ENCODE peak calls at places on chromosomes 6 and 20, in seven cellular contexts. One of them, this sample, is unnamed.

GRCh38 chr6:17278289-17279061 is 2.7 kb upstream of the RBM24 start:
- DNase-seq in HEK293T: no peak
- DNase-seq in HFFc6: peak
- DNase-seq in hepatocyte: no peak
- DNase-seq in NCI-H1092 treated with DMSO at 0.1 percent for 48 hours: no peak
- DNase-seq in activated gamma-delta T cell: no peak
- DNase-seq in CD8-positive, alpha-beta T cell: no peak
- DNase-seq in this sample: no peak

GRCh38 chr6:81756690-81757089 is 4.2 kb upstream of the TENT5A start:
- DNase-seq in HEK293T: no peak
- DNase-seq in HFFc6: no peak
- DNase-seq in hepatocyte: no peak
- DNase-seq in NCI-H1092 treated with DMSO at 0.1 percent for 48 hours: no peak
- DNase-seq in activated gamma-delta T cell: no peak
- DNase-seq in CD8-positive, alpha-beta T cell: no peak
- DNase-seq in this sample: no peak

GRCh38 chr6:124260337-124260736 is 456.7 kb downstream of the NKAIN2 start:
- DNase-seq in HEK293T: no peak
- DNase-seq in HFFc6: no peak
- DNase-seq in hepatocyte: no peak
- DNase-seq in NCI-H1092 treated with DMSO at 0.1 percent for 48 hours: no peak
- DNase-seq in activated gamma-delta T cell: no peak
- DNase-seq in CD8-positive, alpha-beta T cell: no peak
- DNase-seq in this sample: no peak

GRCh38 chr20:50575869-50576720 is 65.9 kb downstream of the PTPN1 start:
- DNase-seq in HEK293T: peak
- DNase-seq in HFFc6: peak
- DNase-seq in hepatocyte: peak
- DNase-seq in NCI-H1092 treated with DMSO at 0.1 percent for 48 hours: peak
- DNase-seq in activated gamma-delta T cell: peak
- DNase-seq in CD8-positive, alpha-beta T cell: peak
- DNase-seq in this sample: peak

GRCh38 chr20:1924910-1925861 is 30.0 kb downstream of the SIRPA start:
- DNase-seq in HEK293T: no peak
- DNase-seq in HFFc6: no peak
- DNase-seq in hepatocyte: no peak
- DNase-seq in NCI-H1092 treated with DMSO at 0.1 percent for 48 hours: no peak
- DNase-seq in activated gamma-delta T cell: no peak
- DNase-seq in CD8-positive, alpha-beta T cell: no peak
- DNase-seq in this sample: no peak

GRCh38 chr6:75691012-75691411 is 58.0 kb upstream of the MYO6 start:
- DNase-seq in HEK293T: no peak
- DNase-seq in HFFc6: no peak
- DNase-seq in hepatocyte: no peak
- DNase-seq in NCI-H1092 treated with DMSO at 0.1 percent for 48 hours: no peak
- DNase-seq in activated gamma-delta T cell: no peak
- DNase-seq in CD8-positive, alpha-beta T cell: no peak
- DNase-seq in this sample: no peak

GRCh38 chr6:110357696-110358535 is at the start of gene METTL24:
- DNase-seq in HEK293T: peak
- DNase-seq in HFFc6: no peak
- DNase-seq in hepatocyte: peak
- DNase-seq in NCI-H1092 treated with DMSO at 0.1 percent for 48 hours: no peak
- DNase-seq in activated gamma-delta T cell: no peak
- DNase-seq in CD8-positive, alpha-beta T cell: no peak
- DNase-seq in this sample: peak

GRCh38 chr20:3679749-3680700 is 1.8 kb downstream of the ADAM33 start:
- DNase-seq in HEK293T: no peak
- DNase-seq in HFFc6: peak
- DNase-seq in hepatocyte: peak
- DNase-seq in NCI-H1092 treated with DMSO at 0.1 percent for 48 hours: no peak
- DNase-seq in activated gamma-delta T cell: no peak
- DNase-seq in CD8-positive, alpha-beta T cell: no peak
- DNase-seq in this sample: no peak

GRCh38 chr6:6893701-6894100 is 214.1 kb upstream of the RREB1 start:
- DNase-seq in HEK293T: no peak
- DNase-seq in HFFc6: no peak
- DNase-seq in hepatocyte: no peak
- DNase-seq in NCI-H1092 treated with DMSO at 0.1 percent for 48 hours: no peak
- DNase-seq in activated gamma-delta T cell: no peak
- DNase-seq in CD8-positive, alpha-beta T cell: no peak
- DNase-seq in this sample: no peak

GRCh38 chr6:109706513-109706912 is 15.4 kb downstream of the FIG4 start:
- DNase-seq in HEK293T: no peak
- DNase-seq in HFFc6: no peak
- DNase-seq in hepatocyte: no peak
- DNase-seq in NCI-H1092 treated with DMSO at 0.1 percent for 48 hours: no peak
- DNase-seq in activated gamma-delta T cell: no peak
- DNase-seq in CD8-positive, alpha-beta T cell: no peak
- DNase-seq in this sample: no peak

GRCh38 chr6:157632821-157633220 is 190.2 kb upstream of the SNX9 start:
- DNase-seq in HEK293T: no peak
- DNase-seq in HFFc6: peak
- DNase-seq in hepatocyte: no peak
- DNase-seq in NCI-H1092 treated with DMSO at 0.1 percent for 48 hours: no peak
- DNase-seq in activated gamma-delta T cell: no peak
- DNase-seq in CD8-positive, alpha-beta T cell: no peak
- DNase-seq in this sample: no peak

GRCh38 chr20:23226612-23227265 is 123.9 kb upstream of the NXT1 start:
- DNase-seq in HEK293T: no peak
- DNase-seq in HFFc6: no peak
- DNase-seq in hepatocyte: no peak
- DNase-seq in NCI-H1092 treated with DMSO at 0.1 percent for 48 hours: no peak
- DNase-seq in activated gamma-delta T cell: no peak
- DNase-seq in CD8-positive, alpha-beta T cell: no peak
- DNase-seq in this sample: no peak

GRCh38 chr20:59495894-59496510 is 108.3 kb upstream of the PHACTR3 start:
- DNase-seq in HEK293T: peak
- DNase-seq in HFFc6: peak
- DNase-seq in hepatocyte: peak
- DNase-seq in NCI-H1092 treated with DMSO at 0.1 percent for 48 hours: peak
- DNase-seq in activated gamma-delta T cell: peak
- DNase-seq in CD8-positive, alpha-beta T cell: peak
- DNase-seq in this sample: peak

GRCh38 chr6:123415844-123416468 is 220.8 kb downstream of the TRDN start:
- DNase-seq in HEK293T: peak
- DNase-seq in HFFc6: peak
- DNase-seq in hepatocyte: peak
- DNase-seq in NCI-H1092 treated with DMSO at 0.1 percent for 48 hours: peak
- DNase-seq in activated gamma-delta T cell: no peak
- DNase-seq in CD8-positive, alpha-beta T cell: no peak
- DNase-seq in this sample: peak

GRCh38 chr6:111569951-111570350 is 35.7 kb downstream of the TRAF3IP2 start:
- DNase-seq in HEK293T: no peak
- DNase-seq in HFFc6: no peak
- DNase-seq in hepatocyte: no peak
- DNase-seq in NCI-H1092 treated with DMSO at 0.1 percent for 48 hours: no peak
- DNase-seq in activated gamma-delta T cell: no peak
- DNase-seq in CD8-positive, alpha-beta T cell: no peak
- DNase-seq in this sample: no peak

GRCh38 chr20:44758247-44759101 is 12.8 kb downstream of the KCNK15 start:
- DNase-seq in HEK293T: no peak
- DNase-seq in HFFc6: no peak
- DNase-seq in hepatocyte: no peak
- DNase-seq in NCI-H1092 treated with DMSO at 0.1 percent for 48 hours: no peak
- DNase-seq in activated gamma-delta T cell: no peak
- DNase-seq in CD8-positive, alpha-beta T cell: no peak
- DNase-seq in this sample: no peak

GRCh38 chr20:32493356-32493755 is 91.8 kb downstream of the NOL4L start:
- DNase-seq in HEK293T: no peak
- DNase-seq in HFFc6: no peak
- DNase-seq in hepatocyte: no peak
- DNase-seq in NCI-H1092 treated with DMSO at 0.1 percent for 48 hours: no peak
- DNase-seq in activated gamma-delta T cell: no peak
- DNase-seq in CD8-positive, alpha-beta T cell: no peak
- DNase-seq in this sample: no peak

GRCh38 chr20:39523405-39523804 is 561.3 kb downstream of the DHX35 start:
- DNase-seq in HEK293T: no peak
- DNase-seq in HFFc6: no peak
- DNase-seq in hepatocyte: no peak
- DNase-seq in NCI-H1092 treated with DMSO at 0.1 percent for 48 hours: no peak
- DNase-seq in activated gamma-delta T cell: no peak
- DNase-seq in CD8-positive, alpha-beta T cell: no peak
- DNase-seq in this sample: no peak

GRCh38 chr6:112851141-112851540 is 504.0 kb downstream of the RFPL4B start:
- DNase-seq in HEK293T: no peak
- DNase-seq in HFFc6: no peak
- DNase-seq in hepatocyte: peak
- DNase-seq in NCI-H1092 treated with DMSO at 0.1 percent for 48 hours: no peak
- DNase-seq in activated gamma-delta T cell: no peak
- DNase-seq in CD8-positive, alpha-beta T cell: no peak
- DNase-seq in this sample: no peak

GRCh38 chr6:112235956-112236355 is 18.4 kb downstream of the LAMA4 start:
- DNase-seq in HEK293T: no peak
- DNase-seq in HFFc6: peak
- DNase-seq in hepatocyte: no peak
- DNase-seq in NCI-H1092 treated with DMSO at 0.1 percent for 48 hours: no peak
- DNase-seq in activated gamma-delta T cell: no peak
- DNase-seq in CD8-positive, alpha-beta T cell: no peak
- DNase-seq in this sample: no peak

GRCh38 chr6:142885182-142885867 is 59.7 kb downstream of the HIVEP2 start:
- DNase-seq in HEK293T: peak
- DNase-seq in HFFc6: peak
- DNase-seq in hepatocyte: peak
- DNase-seq in NCI-H1092 treated with DMSO at 0.1 percent for 48 hours: no peak
- DNase-seq in activated gamma-delta T cell: no peak
- DNase-seq in CD8-positive, alpha-beta T cell: peak
- DNase-seq in this sample: no peak

GRCh38 chr6:144215402-144215931 is 65.2 kb downstream of the STX11 start:
- DNase-seq in HEK293T: peak
- DNase-seq in HFFc6: no peak
- DNase-seq in hepatocyte: peak
- DNase-seq in NCI-H1092 treated with DMSO at 0.1 percent for 48 hours: no peak
- DNase-seq in activated gamma-delta T cell: no peak
- DNase-seq in CD8-positive, alpha-beta T cell: no peak
- DNase-seq in this sample: peak

GRCh38 chr6:30769088-30769852 is 24.9 kb upstream of the IER3 start:
- DNase-seq in HEK293T: peak
- DNase-seq in HFFc6: peak
- DNase-seq in hepatocyte: peak
- DNase-seq in NCI-H1092 treated with DMSO at 0.1 percent for 48 hours: no peak
- DNase-seq in activated gamma-delta T cell: no peak
- DNase-seq in CD8-positive, alpha-beta T cell: peak
- DNase-seq in this sample: no peak

GRCh38 chr6:168737481-168737880 is 296.5 kb downstream of the SMOC2 start:
- DNase-seq in HEK293T: no peak
- DNase-seq in HFFc6: no peak
- DNase-seq in hepatocyte: no peak
- DNase-seq in NCI-H1092 treated with DMSO at 0.1 percent for 48 hours: peak
- DNase-seq in activated gamma-delta T cell: no peak
- DNase-seq in CD8-positive, alpha-beta T cell: no peak
- DNase-seq in this sample: no peak

GRCh38 chr6:165805067-165805525 is 142.1 kb upstream of the PDE10A start:
- DNase-seq in HEK293T: no peak
- DNase-seq in HFFc6: no peak
- DNase-seq in hepatocyte: no peak
- DNase-seq in NCI-H1092 treated with DMSO at 0.1 percent for 48 hours: no peak
- DNase-seq in activated gamma-delta T cell: no peak
- DNase-seq in CD8-positive, alpha-beta T cell: no peak
- DNase-seq in this sample: no peak

GRCh38 chr6:134351615-134352474 is 33.9 kb upstream of the SGK1 start:
- DNase-seq in HEK293T: no peak
- DNase-seq in HFFc6: no peak
- DNase-seq in hepatocyte: no peak
- DNase-seq in NCI-H1092 treated with DMSO at 0.1 percent for 48 hours: peak
- DNase-seq in activated gamma-delta T cell: no peak
- DNase-seq in CD8-positive, alpha-beta T cell: no peak
- DNase-seq in this sample: no peak

GRCh38 chr6:113565306-113565705 is 291.8 kb upstream of the MARCKS start:
- DNase-seq in HEK293T: no peak
- DNase-seq in HFFc6: peak
- DNase-seq in hepatocyte: no peak
- DNase-seq in NCI-H1092 treated with DMSO at 0.1 percent for 48 hours: no peak
- DNase-seq in activated gamma-delta T cell: no peak
- DNase-seq in CD8-positive, alpha-beta T cell: no peak
- DNase-seq in this sample: no peak

GRCh38 chr6:158662607-158663464 is 13.0 kb downstream of the SYTL3 start:
- DNase-seq in HEK293T: no peak
- DNase-seq in HFFc6: no peak
- DNase-seq in hepatocyte: no peak
- DNase-seq in NCI-H1092 treated with DMSO at 0.1 percent for 48 hours: peak
- DNase-seq in activated gamma-delta T cell: no peak
- DNase-seq in CD8-positive, alpha-beta T cell: no peak
- DNase-seq in this sample: no peak

GRCh38 chr6:84137051-84137375 is 90.4 kb downstream of the CEP162 start:
- DNase-seq in HEK293T: no peak
- DNase-seq in HFFc6: no peak
- DNase-seq in hepatocyte: no peak
- DNase-seq in NCI-H1092 treated with DMSO at 0.1 percent for 48 hours: no peak
- DNase-seq in activated gamma-delta T cell: no peak
- DNase-seq in CD8-positive, alpha-beta T cell: no peak
- DNase-seq in this sample: no peak

GRCh38 chr6:168154263-168154917 is 75.4 kb upstream of the FRMD1 start:
- DNase-seq in HEK293T: no peak
- DNase-seq in HFFc6: no peak
- DNase-seq in hepatocyte: no peak
- DNase-seq in NCI-H1092 treated with DMSO at 0.1 percent for 48 hours: no peak
- DNase-seq in activated gamma-delta T cell: no peak
- DNase-seq in CD8-positive, alpha-beta T cell: no peak
- DNase-seq in this sample: no peak

GRCh38 chr6:166437661-166438060 is 54.9 kb upstream of the MPC1 start:
- DNase-seq in HEK293T: no peak
- DNase-seq in HFFc6: no peak
- DNase-seq in hepatocyte: no peak
- DNase-seq in NCI-H1092 treated with DMSO at 0.1 percent for 48 hours: no peak
- DNase-seq in activated gamma-delta T cell: no peak
- DNase-seq in CD8-positive, alpha-beta T cell: no peak
- DNase-seq in this sample: no peak

GRCh38 chr6:13268914-13269532 is 59.3 kb downstream of the TBC1D7 start:
- DNase-seq in HEK293T: no peak
- DNase-seq in HFFc6: peak
- DNase-seq in hepatocyte: peak
- DNase-seq in NCI-H1092 treated with DMSO at 0.1 percent for 48 hours: no peak
- DNase-seq in activated gamma-delta T cell: no peak
- DNase-seq in CD8-positive, alpha-beta T cell: no peak
- DNase-seq in this sample: peak

GRCh38 chr6:144104898-144105487 is 9.6 kb upstream of the SF3B5 start:
- DNase-seq in HEK293T: peak
- DNase-seq in HFFc6: peak
- DNase-seq in hepatocyte: peak
- DNase-seq in NCI-H1092 treated with DMSO at 0.1 percent for 48 hours: peak
- DNase-seq in activated gamma-delta T cell: no peak
- DNase-seq in CD8-positive, alpha-beta T cell: peak
- DNase-seq in this sample: peak

GRCh38 chr6:36844232-36845170 is 5.3 kb upstream of the CPNE5 start:
- DNase-seq in HEK293T: no peak
- DNase-seq in HFFc6: no peak
- DNase-seq in hepatocyte: no peak
- DNase-seq in NCI-H1092 treated with DMSO at 0.1 percent for 48 hours: no peak
- DNase-seq in activated gamma-delta T cell: no peak
- DNase-seq in CD8-positive, alpha-beta T cell: no peak
- DNase-seq in this sample: no peak

GRCh38 chr6:143616741-143617140 is 61.0 kb upstream of the PHACTR2 start:
- DNase-seq in HEK293T: no peak
- DNase-seq in HFFc6: no peak
- DNase-seq in hepatocyte: no peak
- DNase-seq in NCI-H1092 treated with DMSO at 0.1 percent for 48 hours: no peak
- DNase-seq in activated gamma-delta T cell: no peak
- DNase-seq in CD8-positive, alpha-beta T cell: no peak
- DNase-seq in this sample: no peak

This sample was measured in HuH-7.5.